ENCODE peak calls at places on chromosomes 12 and 14, in eight cellular contexts. One of them, this sample, is unnamed.

GRCh38 chr12:49200882-49201594 is 12.2 kb upstream of the TUBA1A start:
- DNase-seq in neural progenitor cell: no peak
- DNase-seq in endodermal cell: peak
- DNase-seq in ovary: no peak
- DNase-seq in GM23338: peak
- DNase-seq in adrenal gland: no peak
- DNase-seq in IMR-90: peak
- DNase-seq in PC-3: peak
- DNase-seq in this sample: no peak

GRCh38 chr14:66249544-66249943 is 236.6 kb upstream of the CCDC196 start:
- DNase-seq in neural progenitor cell: no peak
- DNase-seq in endodermal cell: no peak
- DNase-seq in ovary: no peak
- DNase-seq in GM23338: no peak
- DNase-seq in adrenal gland: no peak
- DNase-seq in IMR-90: no peak
- DNase-seq in PC-3: no peak
- DNase-seq in this sample: no peak

GRCh38 chr12:107394693-107395092 is 290.9 kb upstream of the PWP1 start:
- DNase-seq in neural progenitor cell: no peak
- DNase-seq in endodermal cell: no peak
- DNase-seq in ovary: no peak
- DNase-seq in GM23338: no peak
- DNase-seq in adrenal gland: no peak
- DNase-seq in IMR-90: no peak
- DNase-seq in PC-3: no peak
- DNase-seq in this sample: no peak

GRCh38 chr12:49470986-49471385 is 67.8 kb upstream of the KCNH3 start:
- DNase-seq in neural progenitor cell: no peak
- DNase-seq in endodermal cell: no peak
- DNase-seq in ovary: no peak
- DNase-seq in GM23338: no peak
- DNase-seq in adrenal gland: no peak
- DNase-seq in IMR-90: peak
- DNase-seq in PC-3: no peak
- DNase-seq in this sample: no peak

GRCh38 chr12:120836119-120836684 is 68.0 kb downstream of the SPPL3 start:
- DNase-seq in neural progenitor cell: no peak
- DNase-seq in endodermal cell: no peak
- DNase-seq in ovary: no peak
- DNase-seq in GM23338: no peak
- DNase-seq in adrenal gland: no peak
- DNase-seq in IMR-90: no peak
- DNase-seq in PC-3: no peak
- DNase-seq in this sample: no peak

GRCh38 chr14:70192915-70193314 is 4.2 kb upstream of the SLC8A3 start:
- DNase-seq in neural progenitor cell: peak
- DNase-seq in endodermal cell: peak
- DNase-seq in ovary: no peak
- DNase-seq in GM23338: peak
- DNase-seq in adrenal gland: no peak
- DNase-seq in IMR-90: no peak
- DNase-seq in PC-3: no peak
- DNase-seq in this sample: no peak

GRCh38 chr12:51549637-51550036 is 41.4 kb upstream of the SCN8A start:
- DNase-seq in neural progenitor cell: no peak
- DNase-seq in endodermal cell: no peak
- DNase-seq in ovary: no peak
- DNase-seq in GM23338: no peak
- DNase-seq in adrenal gland: no peak
- DNase-seq in IMR-90: peak
- DNase-seq in PC-3: no peak
- DNase-seq in this sample: no peak

GRCh38 chr14:92625213-92625612 is 111.6 kb downstream of the RIN3 start:
- DNase-seq in neural progenitor cell: no peak
- DNase-seq in endodermal cell: no peak
- DNase-seq in ovary: no peak
- DNase-seq in GM23338: no peak
- DNase-seq in adrenal gland: no peak
- DNase-seq in IMR-90: peak
- DNase-seq in PC-3: peak
- DNase-seq in this sample: no peak

GRCh38 chr12:73159952-73160351 is 887.8 kb downstream of the TRHDE start:
- DNase-seq in neural progenitor cell: no peak
- DNase-seq in endodermal cell: no peak
- DNase-seq in ovary: no peak
- DNase-seq in GM23338: no peak
- DNase-seq in adrenal gland: no peak
- DNase-seq in IMR-90: no peak
- DNase-seq in PC-3: peak
- DNase-seq in this sample: no peak

GRCh38 chr14:84806627-84807026 is 723.3 kb upstream of the FLRT2 start:
- DNase-seq in neural progenitor cell: no peak
- DNase-seq in endodermal cell: no peak
- DNase-seq in ovary: no peak
- DNase-seq in GM23338: no peak
- DNase-seq in adrenal gland: no peak
- DNase-seq in IMR-90: no peak
- DNase-seq in PC-3: peak
- DNase-seq in this sample: no peak

GRCh38 chr14:74577948-74578275 is 34.1 kb downstream of the LTBP2 start:
- DNase-seq in neural progenitor cell: no peak
- DNase-seq in endodermal cell: no peak
- DNase-seq in ovary: peak
- DNase-seq in GM23338: no peak
- DNase-seq in adrenal gland: no peak
- DNase-seq in IMR-90: no peak
- DNase-seq in PC-3: no peak
- DNase-seq in this sample: no peak

GRCh38 chr12:32726286-32726685 is 29.4 kb downstream of the YARS2 start:
- DNase-seq in neural progenitor cell: no peak
- DNase-seq in endodermal cell: no peak
- DNase-seq in ovary: no peak
- DNase-seq in GM23338: no peak
- DNase-seq in adrenal gland: no peak
- DNase-seq in IMR-90: no peak
- DNase-seq in PC-3: no peak
- DNase-seq in this sample: no peak

GRCh38 chr12:55818140-55818728 is 393 bp downstream of the ORMDL2 start:
- DNase-seq in neural progenitor cell: no peak
- DNase-seq in endodermal cell: no peak
- DNase-seq in ovary: no peak
- DNase-seq in GM23338: no peak
- DNase-seq in adrenal gland: no peak
- DNase-seq in IMR-90: no peak
- DNase-seq in PC-3: no peak
- DNase-seq in this sample: no peak

GRCh38 chr12:113135178-113136127 is at the start of gene RASAL1:
- DNase-seq in neural progenitor cell: peak
- DNase-seq in endodermal cell: peak
- DNase-seq in ovary: no peak
- DNase-seq in GM23338: peak
- DNase-seq in adrenal gland: peak
- DNase-seq in IMR-90: no peak
- DNase-seq in PC-3: peak
- DNase-seq in this sample: peak

GRCh38 chr12:116727902-116728301 is 10.0 kb downstream of the SPRING1 start:
- DNase-seq in neural progenitor cell: no peak
- DNase-seq in endodermal cell: no peak
- DNase-seq in ovary: no peak
- DNase-seq in GM23338: no peak
- DNase-seq in adrenal gland: peak
- DNase-seq in IMR-90: no peak
- DNase-seq in PC-3: no peak
- DNase-seq in this sample: no peak

GRCh38 chr12:13164271-13164670 is 32.3 kb upstream of the EMP1 start:
- DNase-seq in neural progenitor cell: no peak
- DNase-seq in endodermal cell: no peak
- DNase-seq in ovary: no peak
- DNase-seq in GM23338: no peak
- DNase-seq in adrenal gland: no peak
- DNase-seq in IMR-90: no peak
- DNase-seq in PC-3: no peak
- DNase-seq in this sample: no peak

GRCh38 chr12:13162904-13163303 is 33.6 kb upstream of the EMP1 start:
- DNase-seq in neural progenitor cell: no peak
- DNase-seq in endodermal cell: no peak
- DNase-seq in ovary: no peak
- DNase-seq in GM23338: no peak
- DNase-seq in adrenal gland: no peak
- DNase-seq in IMR-90: no peak
- DNase-seq in PC-3: no peak
- DNase-seq in this sample: no peak

GRCh38 chr12:13165578-13166120 is 30.9 kb upstream of the EMP1 start:
- DNase-seq in neural progenitor cell: no peak
- DNase-seq in endodermal cell: peak
- DNase-seq in ovary: peak
- DNase-seq in GM23338: no peak
- DNase-seq in adrenal gland: peak
- DNase-seq in IMR-90: peak
- DNase-seq in PC-3: peak
- DNase-seq in this sample: peak

GRCh38 chr12:13163868-13164267 is 32.7 kb upstream of the EMP1 start:
- DNase-seq in neural progenitor cell: no peak
- DNase-seq in endodermal cell: peak
- DNase-seq in ovary: no peak
- DNase-seq in GM23338: no peak
- DNase-seq in adrenal gland: no peak
- DNase-seq in IMR-90: no peak
- DNase-seq in PC-3: no peak
- DNase-seq in this sample: no peak

GRCh38 chr12:13164859-13165577 is 31.5 kb upstream of the EMP1 start:
- DNase-seq in neural progenitor cell: no peak
- DNase-seq in endodermal cell: no peak
- DNase-seq in ovary: no peak
- DNase-seq in GM23338: no peak
- DNase-seq in adrenal gland: no peak
- DNase-seq in IMR-90: no peak
- DNase-seq in PC-3: no peak
- DNase-seq in this sample: no peak
- H3K4me3 ChIP-seq in neural progenitor cell: no peak
- H3K4me3 ChIP-seq in endodermal cell: no peak
- H3K4me3 ChIP-seq in ovary: no peak
- H3K4me3 ChIP-seq in GM23338: no peak
- H3K4me3 ChIP-seq in adrenal gland: no peak
- H3K4me3 ChIP-seq in IMR-90: no peak
- H3K4me3 ChIP-seq in PC-3: no peak
- H3K4me3 ChIP-seq in this sample: no peak

GRCh38 chr14:63205281-63205575 is 985 bp downstream of the RHOJ start:
- DNase-seq in neural progenitor cell: no peak
- DNase-seq in endodermal cell: no peak
- DNase-seq in ovary: no peak
- DNase-seq in GM23338: no peak
- DNase-seq in adrenal gland: no peak
- DNase-seq in IMR-90: no peak
- DNase-seq in PC-3: no peak
- DNase-seq in this sample: no peak
- H3K27ac ChIP-seq in neural progenitor cell: no peak
- H3K27ac ChIP-seq in endodermal cell: no peak
- H3K27ac ChIP-seq in ovary: peak
- H3K27ac ChIP-seq in GM23338: no peak
- H3K27ac ChIP-seq in adrenal gland: no peak
- H3K27ac ChIP-seq in IMR-90: peak
- H3K27ac ChIP-seq in PC-3: no peak
- H3K27ac ChIP-seq in this sample: peak

DNA sequence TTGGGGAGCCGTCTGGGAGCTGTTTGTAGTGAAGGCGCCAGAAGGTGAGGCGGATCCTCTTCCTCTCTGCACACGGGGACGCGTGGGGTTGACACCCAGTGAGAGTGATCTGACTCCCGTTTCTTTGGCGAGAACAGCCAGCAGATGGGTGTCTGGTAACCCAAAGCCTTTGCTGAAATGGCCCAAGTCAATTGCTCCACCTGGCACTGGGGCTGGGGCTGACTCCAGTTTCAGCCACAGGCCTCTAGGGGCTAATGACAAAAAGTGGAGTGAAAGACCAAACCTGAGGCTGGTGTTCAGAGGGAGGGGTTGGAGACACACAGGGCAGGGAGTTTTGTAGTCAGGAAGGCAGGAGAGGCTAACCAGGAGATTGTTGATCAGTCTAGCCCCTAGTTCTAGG is 87.0 kb downstream of the FRMD6 start:
- DNase-seq in neural progenitor cell: peak
- DNase-seq in endodermal cell: peak
- DNase-seq in ovary: no peak
- DNase-seq in GM23338: peak
- DNase-seq in adrenal gland: no peak
- DNase-seq in IMR-90: no peak
- DNase-seq in PC-3: no peak
- DNase-seq in this sample: no peak
- TF ChIP-seq CTCF in neural progenitor cell: peak
- TF ChIP-seq CTCF in endodermal cell: peak
- TF ChIP-seq CTCF in ovary: no peak
- TF ChIP-seq CTCF in GM23338: peak
- TF ChIP-seq CTCF in adrenal gland: no peak
- TF ChIP-seq CTCF in IMR-90: no peak
- TF ChIP-seq CTCF in PC-3: peak
- TF ChIP-seq CTCF in this sample: no peak

GRCh38 chr12:89872922-89873630 is 164.4 kb upstream of the ATP2B1 start:
- DNase-seq in neural progenitor cell: no peak
- DNase-seq in endodermal cell: no peak
- DNase-seq in ovary: no peak
- DNase-seq in GM23338: no peak
- DNase-seq in adrenal gland: no peak
- DNase-seq in IMR-90: no peak
- DNase-seq in PC-3: no peak
- DNase-seq in this sample: no peak
- H3K4me3 ChIP-seq in neural progenitor cell: no peak
- H3K4me3 ChIP-seq in endodermal cell: no peak
- H3K4me3 ChIP-seq in ovary: no peak
- H3K4me3 ChIP-seq in GM23338: no peak
- H3K4me3 ChIP-seq in adrenal gland: no peak
- H3K4me3 ChIP-seq in IMR-90: no peak
- H3K4me3 ChIP-seq in PC-3: no peak
- H3K4me3 ChIP-seq in this sample: no peak

GRCh38 chr12:11812558-11813421 is 163.3 kb downstream of the ETV6 start:
- DNase-seq in neural progenitor cell: peak
- DNase-seq in endodermal cell: peak
- DNase-seq in ovary: no peak
- DNase-seq in GM23338: peak
- DNase-seq in adrenal gland: peak
- DNase-seq in IMR-90: peak
- DNase-seq in PC-3: no peak
- DNase-seq in this sample: peak
- H3K27ac ChIP-seq in neural progenitor cell: peak
- H3K27ac ChIP-seq in endodermal cell: peak
- H3K27ac ChIP-seq in ovary: peak
- H3K27ac ChIP-seq in GM23338: peak
- H3K27ac ChIP-seq in adrenal gland: peak
- H3K27ac ChIP-seq in IMR-90: peak
- H3K27ac ChIP-seq in PC-3: no peak
- H3K27ac ChIP-seq in this sample: peak

DNA sequence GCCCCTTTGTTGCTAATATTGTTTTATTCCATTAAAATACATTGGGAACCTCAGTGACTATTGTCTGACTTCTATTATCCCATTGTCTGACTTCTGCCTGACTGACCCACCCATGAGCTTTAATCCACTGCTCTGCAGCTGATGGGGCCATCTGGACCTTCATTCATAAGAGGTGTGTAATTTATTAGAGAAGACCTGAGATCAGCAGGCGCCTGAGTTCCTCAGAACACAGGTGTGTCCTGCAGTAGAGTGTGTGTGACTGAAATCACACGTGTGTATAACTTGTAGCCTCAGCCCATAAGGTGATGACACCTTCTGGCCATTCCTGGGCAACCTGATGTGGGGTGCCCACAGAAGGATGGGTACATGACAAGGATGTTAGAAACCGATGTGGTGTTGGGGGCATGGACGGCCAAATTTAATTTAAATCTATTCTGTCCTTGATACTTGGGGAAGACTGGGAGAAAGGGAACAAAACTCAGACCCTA is 821.0 kb downstream of the TMEM121 start:
- DNase-seq in neural progenitor cell: no peak
- DNase-seq in endodermal cell: no peak
- DNase-seq in ovary: no peak
- DNase-seq in GM23338: no peak
- DNase-seq in adrenal gland: no peak
- DNase-seq in IMR-90: no peak
- DNase-seq in PC-3: no peak
- DNase-seq in this sample: no peak
- TF ChIP-seq CTCF in neural progenitor cell: no peak
- TF ChIP-seq CTCF in endodermal cell: no peak
- TF ChIP-seq CTCF in ovary: no peak
- TF ChIP-seq CTCF in GM23338: no peak
- TF ChIP-seq CTCF in adrenal gland: no peak
- TF ChIP-seq CTCF in IMR-90: no peak
- TF ChIP-seq CTCF in PC-3: no peak
- TF ChIP-seq CTCF in this sample: no peak